ENCODE peak calls at places on chromosomes 11 and 22, in ten cellular contexts. L is Peyer's patch, R is suprapubic skin, A is neural progenitor cell, W is spleen, E is cardiac muscle cell, Y is SK-N-SH, Q is adrenal gland, X is tibial artery, T is mucosa of descending colon. P is an unnamed sample. For H3K4me1, the result is how much of the 10 kb centered on the place peaks cover.

GRCh38 chr22:17117400-17117799 is 3.8 kb downstream of the TMEM121B start:
- DNase-seq in L (no peak), R (no peak), A (no peak), W (peak), E (no peak), Y (no peak), Q (no peak), X (no peak), T (no peak), P (no peak)

GRCh38 chr11:58286249-58286648 is 18.2 kb upstream of the OR10W1 start:
- DNase-seq in L (peak), R (no peak), A (peak), W (no peak), E (peak), Y (peak), Q (no peak), X (no peak), T (no peak), P (no peak)

GRCh38 chr11:132770802-132771545 is 761.3 kb downstream of the OPCML start:
- DNase-seq in L (no peak), R (no peak), A (no peak), W (no peak), E (no peak), Y (peak), Q (peak), X (no peak), T (no peak), P (no peak)

GRCh38 chr11:123707606-123708205 is 33.8 kb downstream of the ZNF202 start:
- DNase-seq in L (peak), R (no peak), A (peak), W (no peak), E (peak), Y (peak), Q (peak), X (no peak), T (no peak), P (peak)

GRCh38 chr11:124538019-124538418 is 5.4 kb downstream of the OR8B12 start:
- DNase-seq in L (no peak), R (no peak), A (no peak), W (no peak), E (no peak), Y (no peak), Q (peak), X (no peak), T (no peak), P (no peak)

GRCh38 chr11:61783717-61784505 is 8.5 kb downstream of the TMEM258 start:
- DNase-seq in L (no peak), R (no peak), A (no peak), W (no peak), E (no peak), Y (no peak), Q (no peak), X (no peak), T (peak), P (no peak)

GRCh38 chr22:29478326-29479276 is 1.4 kb upstream of the NEFH start:
- DNase-seq in L (no peak), R (no peak), A (peak), W (no peak), E (peak), Y (peak), Q (peak), X (no peak), T (no peak), P (no peak)

GRCh38 chr11:120335596-120335927 is 651 bp upstream of the ARHGEF12 start:
- DNase-seq in L (no peak), R (no peak), A (no peak), W (no peak), E (no peak), Y (no peak), Q (no peak), X (no peak), T (no peak), P (no peak)

GRCh38 chr11:109435121-109435742 is 13.2 kb downstream of the C11orf87 start:
- DNase-seq in L (no peak), R (no peak), A (no peak), W (no peak), E (no peak), Y (no peak), Q (no peak), X (no peak), T (no peak), P (no peak)

GRCh38 chr11:84855846-84856245 is 771.3 kb downstream of the DLG2 start:
- DNase-seq in L (no peak), R (no peak), A (no peak), W (no peak), E (no peak), Y (no peak), Q (no peak), X (no peak), T (no peak), P (no peak)

GRCh38 chr22:41197808-41198585 is 7.1 kb upstream of the L3MBTL2 start:
- DNase-seq in L (peak), R (no peak), A (peak), W (no peak), E (peak), Y (peak), Q (peak), X (no peak), T (peak), P (peak)

GRCh38 chr11:45959851-45960250 is 37.4 kb downstream of the LARGE2 start:
- DNase-seq in L (no peak), R (no peak), A (no peak), W (no peak), E (no peak), Y (no peak), Q (no peak), X (no peak), T (no peak), P (no peak)

GRCh38 chr11:2794419-2794795 is 91.2 kb downstream of the CDKN1C start:
- DNase-seq in L (peak), R (peak), A (no peak), W (peak), E (no peak), Y (no peak), Q (peak), X (no peak), T (peak), P (no peak)

GRCh38 chr11:76670475-76671235 is at the start of gene LRRC32:
- DNase-seq in L (peak), R (peak), A (peak), W (peak), E (peak), Y (peak), Q (peak), X (peak), T (peak), P (peak)

GRCh38 chr11:124611016-124611571 is at the start of gene PANX3:
- DNase-seq in L (no peak), R (no peak), A (no peak), W (no peak), E (no peak), Y (no peak), Q (no peak), X (no peak), T (no peak), P (no peak)

GRCh38 chr11:46529086-46529905 is 64.5 kb downstream of the AMBRA1 start:
- DNase-seq in L (peak), R (peak), A (peak), W (peak), E (peak), Y (peak), Q (peak), X (no peak), T (no peak), P (peak)

GRCh38 chr11:39681428-39681827 is 1778.0 kb downstream of the LRRC4C start:
- DNase-seq in L (no peak), R (no peak), A (no peak), W (no peak), E (no peak), Y (no peak), Q (no peak), X (no peak), T (no peak), P (no peak)

GRCh38 chr11:235180-235997 is 753 bp downstream of the SIRT3 start:
- DNase-seq in L (peak), R (peak), A (no peak), W (no peak), E (no peak), Y (no peak), Q (peak), X (no peak), T (no peak), P (no peak)

GRCh38 chr11:45855308-45855707 is 8.0 kb downstream of the CRY2 start:
- DNase-seq in L (no peak), R (no peak), A (no peak), W (no peak), E (no peak), Y (no peak), Q (no peak), X (no peak), T (no peak), P (no peak)

GRCh38 chr22:43983808-43984207 is 28.6 kb downstream of the SAMM50 start:
- DNase-seq in L (no peak), R (peak), A (no peak), W (no peak), E (no peak), Y (no peak), Q (no peak), X (no peak), T (no peak), P (no peak)

GRCh38 chr22:18130699-18131429 is 19.1 kb upstream of the USP18 start:
- DNase-seq in L (no peak), R (no peak), A (no peak), W (no peak), E (no peak), Y (no peak), Q (no peak), X (no peak), T (no peak), P (no peak)

GRCh38 chr11:123083623-123084029 is 21.7 kb upstream of the HSPA8 start:
- DNase-seq in L (peak), R (peak), A (no peak), W (peak), E (peak), Y (peak), Q (peak), X (peak), T (no peak), P (peak)

GRCh38 chr22:33832558-33833151 is 87.6 kb downstream of the LARGE1 start:
- DNase-seq in L (no peak), R (no peak), A (no peak), W (no peak), E (no peak), Y (no peak), Q (peak), X (no peak), T (no peak), P (no peak)

GRCh38 chr11:75667831-75668507 is 869 bp downstream of the MAP6 start:
- DNase-seq in L (no peak), R (no peak), A (peak), W (no peak), E (peak), Y (peak), Q (peak), X (no peak), T (no peak), P (peak)

GRCh38 chr11:74018331-74019005 is 9.6 kb upstream of the UCP3 start:
- DNase-seq in L (peak), R (peak), A (no peak), W (no peak), E (peak), Y (no peak), Q (peak), X (peak), T (peak), P (no peak)

GRCh38 chr11:14927146-14927545 is 35.1 kb upstream of the CYP2R1 start:
- DNase-seq in L (no peak), R (no peak), A (no peak), W (no peak), E (no peak), Y (no peak), Q (no peak), X (no peak), T (no peak), P (no peak)

GRCh38 chr22:31646186-31647019 is 15.6 kb downstream of the PISD start:
- DNase-seq in L (no peak), R (no peak), A (no peak), W (no peak), E (no peak), Y (no peak), Q (peak), X (no peak), T (no peak), P (no peak)

GRCh38 chr11:96303980-96304379 is 39.0 kb downstream of the MAML2 start:
- DNase-seq in L (no peak), R (no peak), A (no peak), W (no peak), E (no peak), Y (no peak), Q (no peak), X (no peak), T (no peak), P (no peak)

GRCh38 chr11:50098186-50098725 is 65.6 kb downstream of the OR4C45 start:
- DNase-seq in L (no peak), R (no peak), A (no peak), W (no peak), E (no peak), Y (no peak), Q (no peak), X (no peak), T (no peak), P (no peak)

GRCh38 chr11:72609045-72609444 is 65.2 kb downstream of the PDE2A start:
- DNase-seq in L (no peak), R (no peak), A (peak), W (no peak), E (no peak), Y (no peak), Q (no peak), X (no peak), T (no peak), P (no peak)
- TF ChIP-seq CTCF in L (peak), R (peak), A (peak), W (peak), E (peak), Y (peak), Q (peak), X (peak), T (no peak), P (peak)

DNA sequence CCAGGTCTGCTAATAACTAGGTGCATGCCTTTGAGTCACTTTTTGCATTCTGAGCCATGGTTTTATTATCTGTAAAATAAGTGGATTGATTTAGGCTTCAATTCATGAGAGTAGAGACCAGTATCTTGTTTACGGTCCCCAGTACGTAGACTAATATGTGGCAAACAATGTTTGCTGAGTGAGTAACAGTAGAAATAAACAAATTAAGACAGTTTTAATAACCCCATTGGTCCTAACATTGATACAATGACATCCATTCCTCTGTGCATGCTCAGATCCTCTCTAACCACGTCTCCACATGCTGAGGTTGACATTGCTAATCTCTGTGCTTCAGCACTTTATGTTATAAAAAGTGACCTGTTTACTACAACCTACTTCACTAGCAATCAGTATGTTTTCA is 983 bp downstream of the CCDC34 start:
- DNase-seq in L (no peak), R (no peak), A (no peak), W (no peak), E (no peak), Y (no peak), Q (no peak), X (no peak), T (no peak), P (no peak)
- H3K4me1 ChIP-seq in L (under half), R (under half), A (under half), W (under half), E (under half), Y (under half), Q (under half), X (under half), T (under half), P (under half)

DNA sequence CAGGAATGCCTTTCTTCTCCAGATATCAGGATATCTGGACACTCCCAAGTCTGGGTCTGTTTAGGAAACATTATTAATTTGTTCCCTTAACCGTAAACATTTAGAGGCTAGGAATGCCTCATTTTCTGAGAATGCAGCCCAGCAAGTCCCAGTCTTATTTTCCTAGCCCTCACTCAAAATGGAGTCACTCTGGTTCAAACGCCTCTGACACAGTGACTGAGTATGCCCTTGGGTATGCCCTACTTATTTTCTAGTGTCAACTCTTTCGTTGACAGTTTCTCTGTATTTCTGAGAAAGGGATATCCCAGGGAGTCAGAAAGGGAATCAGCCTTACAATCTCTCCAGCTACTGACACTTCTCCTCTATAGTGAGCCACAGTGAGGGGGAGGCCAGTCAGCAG is 16.0 kb upstream of the CCDC81 start:
- DNase-seq in L (no peak), R (no peak), A (no peak), W (no peak), E (no peak), Y (no peak), Q (no peak), X (no peak), T (no peak), P (no peak)
- H3K4me3 ChIP-seq in L (no peak), R (no peak), A (no peak), W (no peak), E (no peak), Y (no peak), Q (no peak), X (no peak), T (no peak), P (no peak)

GRCh38 chr11:33736148-33736809 is at the start of gene CD59:
- DNase-seq in L (peak), R (peak), A (peak), W (peak), E (peak), Y (peak), Q (peak), X (peak), T (peak), P (peak)

GRCh38 chr11:33734441-33735165 is 1.6 kb downstream of the CD59 start:
- DNase-seq in L (no peak), R (peak), A (no peak), W (no peak), E (no peak), Y (no peak), Q (no peak), X (no peak), T (no peak), P (no peak)

GRCh38 chr11:33733978-33734377 is 2.2 kb downstream of the CD59 start:
- DNase-seq in L (no peak), R (no peak), A (no peak), W (no peak), E (no peak), Y (no peak), Q (no peak), X (no peak), T (no peak), P (no peak)

GRCh38 chr11:33735166-33735425 is 1.1 kb downstream of the CD59 start:
- DNase-seq in L (no peak), R (no peak), A (peak), W (no peak), E (no peak), Y (no peak), Q (no peak), X (no peak), T (no peak), P (no peak)

GRCh38 chr11:33735426-33736147 is 636 bp downstream of the CD59 start:
- DNase-seq in L (peak), R (peak), A (peak), W (peak), E (peak), Y (peak), Q (peak), X (peak), T (peak), P (peak)
- TF ChIP-seq CTCF in L (no peak), R (no peak), A (no peak), W (peak), E (no peak), Y (peak), Q (no peak), X (no peak), T (no peak), P (no peak)

DNA sequence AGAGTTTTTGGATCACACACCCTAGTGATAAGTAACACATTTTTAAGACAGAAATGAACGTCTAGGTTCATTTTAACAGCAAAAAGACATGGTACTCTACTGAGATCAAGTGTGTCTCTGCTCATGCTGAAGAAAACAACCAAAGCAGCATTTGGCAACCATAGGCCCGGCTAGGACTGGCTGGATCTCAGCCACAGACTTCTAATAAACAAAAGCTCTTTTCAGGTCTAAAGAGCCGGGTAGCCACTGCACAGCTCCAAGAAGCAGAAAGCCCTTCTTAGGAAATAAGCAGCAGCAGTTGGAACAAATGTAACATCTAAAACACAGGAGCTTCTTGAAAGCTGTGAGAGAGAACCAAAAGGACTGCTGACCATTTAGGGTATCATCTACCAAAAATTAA is 37.7 kb downstream of the PITPNB start:
- DNase-seq in L (no peak), R (no peak), A (peak), W (no peak), E (no peak), Y (no peak), Q (no peak), X (peak), T (no peak), P (no peak)
- H3K4me1 ChIP-seq in L (under half), R (under half), A (half or more), W (under half), E (half or more), Y (under half), Q (under half), X (half or more), T (under half), P (under half)

GRCh38 chr11:114297806-114298700 is 1.9 kb downstream of the NNMT start:
- DNase-seq in L (no peak), R (no peak), A (no peak), W (no peak), E (no peak), Y (no peak), Q (no peak), X (no peak), T (no peak), P (no peak)
- H3K4me3 ChIP-seq in L (peak), R (peak), A (no peak), W (peak), E (no peak), Y (peak), Q (no peak), X (peak), T (no peak), P (no peak)

GRCh38 chr11:9692696-9693095 is 28.8 kb downstream of the SWAP70 start:
- DNase-seq in L (no peak), R (no peak), A (no peak), W (no peak), E (no peak), Y (no peak), Q (no peak), X (no peak), T (no peak), P (no peak)

GRCh38 chr11:9691865-9692264 is 28.0 kb downstream of the SWAP70 start:
- DNase-seq in L (no peak), R (no peak), A (no peak), W (no peak), E (no peak), Y (no peak), Q (no peak), X (no peak), T (no peak), P (no peak)

GRCh38 chr11:9689721-9690120 is 25.8 kb downstream of the SWAP70 start:
- DNase-seq in L (no peak), R (peak), A (peak), W (no peak), E (no peak), Y (no peak), Q (no peak), X (no peak), T (no peak), P (no peak)

GRCh38 chr11:9697766-9698165 is 33.9 kb downstream of the SWAP70 start:
- DNase-seq in L (no peak), R (no peak), A (no peak), W (no peak), E (no peak), Y (no peak), Q (no peak), X (no peak), T (no peak), P (no peak)

GRCh38 chr11:9693801-9694553 is 30.1 kb downstream of the SWAP70 start:
- DNase-seq in L (no peak), R (no peak), A (no peak), W (no peak), E (no peak), Y (no peak), Q (no peak), X (no peak), T (no peak), P (no peak)
- TF ChIP-seq CTCF in L (no peak), R (no peak), A (peak), W (no peak), E (no peak), Y (no peak), Q (no peak), X (no peak), T (no peak), P (no peak)

GRCh38 chr11:1297011-1297575 is 12.3 kb downstream of the TOLLIP start:
- DNase-seq in L (peak), R (peak), A (no peak), W (peak), E (no peak), Y (no peak), Q (no peak), X (no peak), T (no peak), P (no peak)
- H3K4me1 ChIP-seq in L (under half), R (half or more), A (under half), W (under half), E (under half), Y (under half), Q (under half), X (under half), T (under half), P (under half)